ENCODE peak calls at places on chromosome 17, in seven cellular contexts. One of them, this sample, is unnamed.
A peak's percentile ranks its signal among the peaks of the same experiment; 100 is the strongest.

GRCh38 chr17:41937970-41938851 is 7.8 kb downstream of the ODAD4 start:
- DNase-seq in H9: no peak
- DNase-seq in IMR-90: no peak
- DNase-seq in H1: no peak
- DNase-seq in mesendoderm: no peak
- DNase-seq in mesenchymal stem cell: no peak
- DNase-seq in neuronal stem cell: no peak
- DNase-seq in this sample: no peak

GRCh38 chr17:57440522-57441269 is 184.4 kb downstream of the MSI2 start:
- DNase-seq in H9: peak; percentile 87
- DNase-seq in IMR-90: peak; percentile 88
- DNase-seq in H1: peak; percentile 82
- DNase-seq in mesendoderm: peak; percentile 93
- DNase-seq in mesenchymal stem cell: peak; percentile 92
- DNase-seq in neuronal stem cell: peak; percentile 51
- DNase-seq in this sample: peak; percentile 85

GRCh38 chr17:74206332-74206818 is 2.9 kb downstream of the RPL38 start:
- DNase-seq in H9: no peak
- DNase-seq in IMR-90: no peak
- DNase-seq in H1: no peak
- DNase-seq in mesendoderm: peak; percentile 31
- DNase-seq in mesenchymal stem cell: no peak
- DNase-seq in neuronal stem cell: no peak
- DNase-seq in this sample: peak; percentile 44

GRCh38 chr17:3808701-3809100 is 7.7 kb upstream of the ITGAE start:
- DNase-seq in H9: no peak
- DNase-seq in IMR-90: no peak
- DNase-seq in H1: no peak
- DNase-seq in mesendoderm: no peak
- DNase-seq in mesenchymal stem cell: no peak
- DNase-seq in neuronal stem cell: no peak
- DNase-seq in this sample: no peak

GRCh38 chr17:50117202-50118040 is 12.5 kb downstream of the SAMD14 start:
- DNase-seq in H9: peak; percentile 90
- DNase-seq in IMR-90: peak; percentile 35
- DNase-seq in H1: peak; percentile 83
- DNase-seq in mesendoderm: peak; percentile 88
- DNase-seq in mesenchymal stem cell: peak; percentile 74
- DNase-seq in neuronal stem cell: no peak
- DNase-seq in this sample: peak; percentile 69

GRCh38 chr17:47203984-47204721 is 5.0 kb upstream of the MYL4 start:
- DNase-seq in H9: no peak
- DNase-seq in IMR-90: peak; percentile 64
- DNase-seq in H1: no peak
- DNase-seq in mesendoderm: no peak
- DNase-seq in mesenchymal stem cell: peak; percentile 16
- DNase-seq in neuronal stem cell: no peak
- DNase-seq in this sample: no peak

GRCh38 chr17:28734712-28735241 is 6.2 kb downstream of the NEK8 start:
- DNase-seq in H9: no peak
- DNase-seq in IMR-90: no peak
- DNase-seq in H1: no peak
- DNase-seq in mesendoderm: no peak
- DNase-seq in mesenchymal stem cell: no peak
- DNase-seq in neuronal stem cell: no peak
- DNase-seq in this sample: no peak

GRCh38 chr17:81552244-81553017 is at the start of gene FAAP100:
- DNase-seq in H9: peak; percentile 89
- DNase-seq in IMR-90: peak; percentile 72
- DNase-seq in H1: peak; percentile 90
- DNase-seq in mesendoderm: peak; percentile 87
- DNase-seq in mesenchymal stem cell: peak; percentile 82
- DNase-seq in neuronal stem cell: peak; percentile 86
- DNase-seq in this sample: peak; percentile 72

GRCh38 chr17:42333053-42333452 is 44.8 kb downstream of the STAT5A start:
- DNase-seq in H9: no peak
- DNase-seq in IMR-90: no peak
- DNase-seq in H1: no peak
- DNase-seq in mesendoderm: no peak
- DNase-seq in mesenchymal stem cell: no peak
- DNase-seq in neuronal stem cell: no peak
- DNase-seq in this sample: no peak

GRCh38 chr17:36930501-36930900 is 6.8 kb upstream of the LHX1 start:
- DNase-seq in H9: no peak
- DNase-seq in IMR-90: no peak
- DNase-seq in H1: no peak
- DNase-seq in mesendoderm: no peak
- DNase-seq in mesenchymal stem cell: no peak
- DNase-seq in neuronal stem cell: no peak
- DNase-seq in this sample: no peak

GRCh38 chr17:2087597-2088211 is 32.8 kb downstream of the HIC1 start:
- DNase-seq in H9: no peak
- DNase-seq in IMR-90: peak; percentile 12
- DNase-seq in H1: no peak
- DNase-seq in mesendoderm: no peak
- DNase-seq in mesenchymal stem cell: peak; percentile 55
- DNase-seq in neuronal stem cell: no peak
- DNase-seq in this sample: peak; percentile 28

GRCh38 chr17:73283841-73284282 is 22.2 kb upstream of the CPSF4L start:
- DNase-seq in H9: peak; percentile 95
- DNase-seq in IMR-90: no peak
- DNase-seq in H1: peak; percentile 77
- DNase-seq in mesendoderm: peak; percentile 85
- DNase-seq in mesenchymal stem cell: no peak
- DNase-seq in neuronal stem cell: peak; percentile 61
- DNase-seq in this sample: no peak

GRCh38 chr17:55825213-55825612 is 74.4 kb downstream of the PCTP start:
- DNase-seq in H9: no peak
- DNase-seq in IMR-90: no peak
- DNase-seq in H1: no peak
- DNase-seq in mesendoderm: peak; percentile 38
- DNase-seq in mesenchymal stem cell: no peak
- DNase-seq in neuronal stem cell: no peak
- DNase-seq in this sample: peak; percentile 6

GRCh38 chr17:49820773-49821172 is 27.1 kb downstream of the TAC4 start:
- DNase-seq in H9: no peak
- DNase-seq in IMR-90: no peak
- DNase-seq in H1: no peak
- DNase-seq in mesendoderm: no peak
- DNase-seq in mesenchymal stem cell: no peak
- DNase-seq in neuronal stem cell: no peak
- DNase-seq in this sample: no peak

GRCh38 chr17:3678095-3678820 is 9.6 kb downstream of the EMC6 start:
- DNase-seq in H9: peak; percentile 91
- DNase-seq in IMR-90: peak; percentile 45
- DNase-seq in H1: peak; percentile 79
- DNase-seq in mesendoderm: peak; percentile 56
- DNase-seq in mesenchymal stem cell: no peak
- DNase-seq in neuronal stem cell: no peak
- DNase-seq in this sample: no peak

GRCh38 chr17:29458066-29458465 is 67.9 kb downstream of the TAOK1 start:
- DNase-seq in H9: no peak
- DNase-seq in IMR-90: peak; percentile 56
- DNase-seq in H1: no peak
- DNase-seq in mesendoderm: no peak
- DNase-seq in mesenchymal stem cell: no peak
- DNase-seq in neuronal stem cell: no peak
- DNase-seq in this sample: no peak

GRCh38 chr17:31008374-31009035 is 37.7 kb downstream of the RNF135 start:
- DNase-seq in H9: peak; percentile 84
- DNase-seq in IMR-90: peak; percentile 45
- DNase-seq in H1: peak; percentile 87
- DNase-seq in mesendoderm: peak; percentile 84
- DNase-seq in mesenchymal stem cell: peak; percentile 75
- DNase-seq in neuronal stem cell: peak; percentile 46
- DNase-seq in this sample: peak; percentile 47

GRCh38 chr17:2369039-2369438 is 31.7 kb downstream of the SGSM2 start:
- DNase-seq in H9: no peak
- DNase-seq in IMR-90: no peak
- DNase-seq in H1: no peak
- DNase-seq in mesendoderm: no peak
- DNase-seq in mesenchymal stem cell: no peak
- DNase-seq in neuronal stem cell: no peak
- DNase-seq in this sample: no peak

GRCh38 chr17:66447159-66447558 is 144.7 kb downstream of the PRKCA start:
- DNase-seq in H9: no peak
- DNase-seq in IMR-90: no peak
- DNase-seq in H1: no peak
- DNase-seq in mesendoderm: no peak
- DNase-seq in mesenchymal stem cell: no peak
- DNase-seq in neuronal stem cell: no peak
- DNase-seq in this sample: no peak

DNA sequence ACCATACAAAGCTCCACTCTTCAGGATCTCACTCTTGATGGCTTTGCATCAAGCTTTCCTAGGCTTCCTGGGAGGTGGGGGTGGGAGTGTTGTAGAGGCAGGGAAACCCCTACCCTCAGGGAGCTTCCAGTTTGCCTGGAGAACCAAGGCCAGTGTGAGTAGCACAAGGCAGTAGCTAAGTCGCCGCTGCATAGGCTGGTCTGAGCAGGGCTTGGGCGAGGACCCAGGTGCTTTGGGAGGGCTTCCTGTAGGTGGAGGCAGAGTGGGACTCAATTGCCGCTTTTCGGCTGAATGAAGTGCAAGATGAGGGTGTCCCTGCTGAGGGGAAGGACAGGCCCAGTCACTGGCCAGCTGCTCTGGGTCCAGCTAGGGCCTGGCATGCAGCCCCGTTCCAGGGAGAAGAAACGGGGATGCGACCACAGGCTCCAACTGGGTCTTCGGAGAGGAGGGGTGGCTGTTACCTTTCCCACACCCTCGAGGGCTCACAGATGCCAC is 3.9 kb downstream of the CD79B start:
- DNase-seq in H9: no peak
- DNase-seq in IMR-90: no peak
- DNase-seq in H1: no peak
- DNase-seq in mesendoderm: no peak
- DNase-seq in mesenchymal stem cell: no peak
- DNase-seq in neuronal stem cell: no peak
- DNase-seq in this sample: no peak
- H3K4ac ChIP-seq in H9: no peak overlapping the region
- H3K4ac ChIP-seq in IMR-90: no peak overlapping the region
- H3K4ac ChIP-seq in H1: no peak overlapping the region
- H3K4ac ChIP-seq in mesendoderm: no peak overlapping the region
- H3K4ac ChIP-seq in mesenchymal stem cell: no peak overlapping the region
- H3K4ac ChIP-seq in neuronal stem cell: no peak overlapping the region
- H3K4ac ChIP-seq in this sample: no peak overlapping the region

DNA sequence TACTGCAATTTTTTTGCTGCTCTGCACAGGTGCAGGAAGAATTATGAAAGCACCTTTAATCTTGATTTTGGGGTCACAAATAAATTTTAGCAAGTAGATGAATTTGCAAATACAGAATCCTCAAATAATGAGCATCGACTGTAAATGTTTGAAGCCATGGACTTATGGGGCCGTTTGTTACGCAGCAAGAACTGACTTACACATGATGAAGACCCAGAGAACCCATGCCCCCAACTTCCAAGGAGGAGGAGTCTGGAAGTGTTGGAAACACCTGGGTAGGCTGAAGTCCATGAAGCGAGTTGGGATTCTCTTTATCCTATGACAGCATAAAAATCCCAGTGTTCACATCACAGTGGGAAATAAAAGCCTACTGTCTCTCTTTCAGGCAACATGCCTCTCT is 176.6 kb downstream of the RBFOX3 start:
- DNase-seq in H9: no peak
- DNase-seq in IMR-90: no peak
- DNase-seq in H1: no peak
- DNase-seq in mesendoderm: no peak
- DNase-seq in mesenchymal stem cell: no peak
- DNase-seq in neuronal stem cell: no peak
- DNase-seq in this sample: no peak
- H3K9ac ChIP-seq in H9: no peak overlapping the region
- H3K9ac ChIP-seq in IMR-90: no peak overlapping the region
- H3K9ac ChIP-seq in H1: no peak overlapping the region
- H3K9ac ChIP-seq in mesendoderm: no peak overlapping the region
- H3K9ac ChIP-seq in mesenchymal stem cell: no peak overlapping the region
- H3K9ac ChIP-seq in neuronal stem cell: no peak overlapping the region
- H3K9ac ChIP-seq in this sample: no peak overlapping the region

DNA sequence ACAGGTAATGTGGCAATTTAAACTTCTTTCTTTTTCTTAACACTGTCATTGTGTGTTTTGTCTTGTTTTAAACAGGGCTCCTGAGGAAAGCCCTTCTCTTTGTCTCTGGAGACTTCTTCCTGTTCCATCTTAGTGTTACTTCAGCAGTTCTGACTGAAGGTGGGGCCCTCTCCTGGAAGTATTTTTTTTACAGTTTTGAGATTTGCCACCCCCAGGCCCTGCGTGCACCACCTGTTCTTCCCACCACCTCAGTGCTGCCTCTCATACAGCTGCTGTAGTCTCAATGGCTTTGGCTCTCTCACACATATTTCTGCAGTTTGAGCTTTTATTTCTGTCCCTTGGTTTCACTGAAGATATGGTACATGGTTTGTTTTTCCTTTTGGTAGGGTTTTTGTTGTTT is 52.5 kb upstream of the ALDH3A1 start:
- DNase-seq in H9: no peak
- DNase-seq in IMR-90: no peak
- DNase-seq in H1: no peak
- DNase-seq in mesendoderm: no peak
- DNase-seq in mesenchymal stem cell: no peak
- DNase-seq in neuronal stem cell: no peak
- DNase-seq in this sample: no peak
- H3K4ac ChIP-seq in H9: no peak overlapping the region
- H3K4ac ChIP-seq in IMR-90: no peak overlapping the region
- H3K4ac ChIP-seq in H1: no peak overlapping the region
- H3K4ac ChIP-seq in mesendoderm: no peak overlapping the region
- H3K4ac ChIP-seq in mesenchymal stem cell: no peak overlapping the region
- H3K4ac ChIP-seq in neuronal stem cell: no peak overlapping the region
- H3K4ac ChIP-seq in this sample: no peak overlapping the region

DNA sequence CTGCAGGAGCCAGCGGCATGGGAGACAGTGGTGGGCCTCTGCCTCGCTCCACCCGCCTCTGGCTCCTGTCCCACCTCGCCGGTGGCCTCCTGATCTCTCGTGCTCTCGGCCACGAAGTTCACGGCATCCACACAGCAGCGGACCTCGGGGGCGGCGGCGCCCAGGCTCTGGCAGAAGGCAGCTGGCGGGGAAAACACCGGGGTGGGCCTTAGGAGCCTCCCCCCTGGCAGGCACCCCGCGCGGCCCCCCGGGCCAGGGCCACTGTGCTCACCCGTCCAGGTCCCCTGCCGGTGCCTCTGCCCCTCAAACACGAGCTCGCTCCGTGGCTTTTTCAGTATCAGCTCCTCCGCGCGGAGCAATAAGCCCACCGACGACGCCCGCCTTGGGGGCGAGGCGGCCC is 409 bp upstream of the C17orf107 start:
- DNase-seq in H9: no peak
- DNase-seq in IMR-90: no peak
- DNase-seq in H1: no peak
- DNase-seq in mesendoderm: no peak
- DNase-seq in mesenchymal stem cell: no peak
- DNase-seq in neuronal stem cell: no peak
- DNase-seq in this sample: no peak
- H3K9ac ChIP-seq in H9: no peak overlapping the region
- H3K9ac ChIP-seq in IMR-90: no peak overlapping the region
- H3K9ac ChIP-seq in H1: no peak overlapping the region
- H3K9ac ChIP-seq in mesendoderm: no peak overlapping the region
- H3K9ac ChIP-seq in mesenchymal stem cell: peak overlapping the region; percentile 84
- H3K9ac ChIP-seq in neuronal stem cell: no peak overlapping the region
- H3K9ac ChIP-seq in this sample: no peak overlapping the region

This sample was measured in trophoblast cell.